ENCODE peak calls at places on chromosome 11, in four cellular contexts. One of them, this sample, is unnamed.

GRCh38 chr11:128725630-128726461 is 32.0 kb downstream of the FLI1 start:
- DNase-seq in left ventricle myocardium inferior: no peak
- DNase-seq in lower leg skin: no peak
- DNase-seq in CD8-positive, alpha-beta memory T cell: peak; percentile 88
- DNase-seq in this sample: peak; percentile 54

GRCh38 chr11:65274734-65275682 is 13.2 kb downstream of the POLA2 start:
- DNase-seq in left ventricle myocardium inferior: peak; percentile 60
- DNase-seq in lower leg skin: peak; percentile 77
- DNase-seq in CD8-positive, alpha-beta memory T cell: peak; percentile 16
- DNase-seq in this sample: peak; percentile 98

GRCh38 chr11:794766-795637 is 3.1 kb downstream of the SLC25A22 start:
- DNase-seq in left ventricle myocardium inferior: no peak
- DNase-seq in lower leg skin: no peak
- DNase-seq in CD8-positive, alpha-beta memory T cell: no peak
- DNase-seq in this sample: no peak

GRCh38 chr11:98740335-98740734 is 280.4 kb upstream of the CNTN5 start:
- DNase-seq in left ventricle myocardium inferior: no peak
- DNase-seq in lower leg skin: no peak
- DNase-seq in CD8-positive, alpha-beta memory T cell: no peak
- DNase-seq in this sample: no peak

GRCh38 chr11:1740786-1741530 is 9.4 kb downstream of the IFITM10 start:
- DNase-seq in left ventricle myocardium inferior: no peak
- DNase-seq in lower leg skin: no peak
- DNase-seq in CD8-positive, alpha-beta memory T cell: no peak
- DNase-seq in this sample: no peak

GRCh38 chr11:40274017-40274416 is 1185.4 kb downstream of the LRRC4C start:
- DNase-seq in left ventricle myocardium inferior: no peak
- DNase-seq in lower leg skin: no peak
- DNase-seq in CD8-positive, alpha-beta memory T cell: no peak
- DNase-seq in this sample: peak; percentile 56

GRCh38 chr11:77244277-77245014 is 57.0 kb downstream of the GDPD4 start:
- DNase-seq in left ventricle myocardium inferior: no peak
- DNase-seq in lower leg skin: no peak
- DNase-seq in CD8-positive, alpha-beta memory T cell: no peak
- DNase-seq in this sample: peak; percentile 71

GRCh38 chr11:19922689-19923035 is 210.0 kb downstream of the NAV2 start:
- DNase-seq in left ventricle myocardium inferior: no peak
- DNase-seq in lower leg skin: no peak
- DNase-seq in CD8-positive, alpha-beta memory T cell: no peak
- DNase-seq in this sample: no peak

GRCh38 chr11:99884750-99885149 is 802.3 kb upstream of the ARHGAP42 start:
- DNase-seq in left ventricle myocardium inferior: no peak
- DNase-seq in lower leg skin: no peak
- DNase-seq in CD8-positive, alpha-beta memory T cell: no peak
- DNase-seq in this sample: no peak

GRCh38 chr11:100630898-100631297 is 56.2 kb upstream of the ARHGAP42 start:
- DNase-seq in left ventricle myocardium inferior: no peak
- DNase-seq in lower leg skin: no peak
- DNase-seq in CD8-positive, alpha-beta memory T cell: no peak
- DNase-seq in this sample: peak; percentile 67

GRCh38 chr11:25515576-25515975 is 816.4 kb upstream of the ANO3 start:
- DNase-seq in left ventricle myocardium inferior: no peak
- DNase-seq in lower leg skin: no peak
- DNase-seq in CD8-positive, alpha-beta memory T cell: no peak
- DNase-seq in this sample: no peak

GRCh38 chr11:19849107-19849789 is 136.6 kb downstream of the NAV2 start:
- DNase-seq in left ventricle myocardium inferior: peak; percentile 25
- DNase-seq in lower leg skin: no peak
- DNase-seq in CD8-positive, alpha-beta memory T cell: no peak
- DNase-seq in this sample: peak; percentile 30

GRCh38 chr11:109040303-109040702 is 375.4 kb downstream of the DDX10 start:
- DNase-seq in left ventricle myocardium inferior: no peak
- DNase-seq in lower leg skin: no peak
- DNase-seq in CD8-positive, alpha-beta memory T cell: no peak
- DNase-seq in this sample: no peak

GRCh38 chr11:70631624-70632047 is 233.3 kb downstream of the CTTN start:
- DNase-seq in left ventricle myocardium inferior: no peak
- DNase-seq in lower leg skin: no peak
- DNase-seq in CD8-positive, alpha-beta memory T cell: no peak
- DNase-seq in this sample: no peak

GRCh38 chr11:17046690-17047089 is 30.8 kb downstream of the RPS13 start:
- DNase-seq in left ventricle myocardium inferior: no peak
- DNase-seq in lower leg skin: no peak
- DNase-seq in CD8-positive, alpha-beta memory T cell: no peak
- DNase-seq in this sample: no peak

GRCh38 chr11:73218106-73218829 is at the start of gene P2RY2:
- DNase-seq in left ventricle myocardium inferior: peak; percentile 88
- DNase-seq in lower leg skin: peak; percentile 47
- DNase-seq in CD8-positive, alpha-beta memory T cell: no peak
- DNase-seq in this sample: peak; percentile 15

GRCh38 chr11:77073328-77074001 is 6.7 kb downstream of the CAPN5 start:
- DNase-seq in left ventricle myocardium inferior: peak; percentile 83
- DNase-seq in lower leg skin: peak; percentile 83
- DNase-seq in CD8-positive, alpha-beta memory T cell: no peak
- DNase-seq in this sample: peak; percentile 98

DNA sequence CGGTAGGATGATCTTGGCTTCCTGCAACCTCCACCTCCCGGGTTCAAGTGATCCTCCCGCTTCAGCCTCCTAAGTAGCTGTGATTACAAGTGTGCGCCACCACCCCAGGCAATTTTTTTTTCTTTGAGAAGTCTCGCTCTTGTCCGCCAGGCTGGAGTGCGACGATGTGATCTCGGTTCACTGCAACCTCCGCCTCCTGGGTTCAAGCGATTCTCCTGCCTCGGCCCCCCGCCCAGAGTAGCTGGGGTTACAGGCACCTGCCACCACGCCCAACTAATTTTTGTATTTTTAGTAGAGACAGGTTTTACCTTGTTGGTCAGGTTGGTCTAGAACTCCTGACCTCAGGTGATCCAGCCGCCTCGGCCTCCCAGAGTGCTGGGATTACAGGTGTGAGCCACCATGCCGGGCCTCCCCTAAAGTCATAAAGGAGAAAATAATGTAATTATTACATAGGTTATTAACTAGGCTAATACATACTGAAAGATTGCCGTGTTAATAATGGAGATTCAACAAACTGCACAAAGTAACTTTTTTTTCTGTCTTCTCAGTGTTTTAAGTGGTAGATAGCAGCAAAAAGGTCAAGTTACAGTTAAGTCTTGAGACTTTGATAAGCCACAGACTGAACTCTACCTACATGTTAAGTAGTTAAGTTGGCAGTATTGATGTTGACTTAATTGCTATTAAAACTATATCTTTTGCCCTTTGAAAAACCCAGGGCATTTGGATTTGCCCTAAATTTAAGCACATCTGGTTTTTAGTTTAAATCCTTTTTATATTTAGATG is 3.9 kb downstream of the CAPRIN1 start:
- DNase-seq in left ventricle myocardium inferior: no peak
- DNase-seq in lower leg skin: no peak
- DNase-seq in CD8-positive, alpha-beta memory T cell: no peak
- DNase-seq in this sample: no peak
- H3K4me3 ChIP-seq in left ventricle myocardium inferior: no peak overlapping the region
- H3K4me3 ChIP-seq in lower leg skin: no peak overlapping the region
- H3K4me3 ChIP-seq in CD8-positive, alpha-beta memory T cell: peak overlapping the region; percentile 7
- H3K4me3 ChIP-seq in this sample: no peak overlapping the region

GRCh38 chr11:32991427-32991826 is 24.3 kb upstream of the DEPDC7 start:
- DNase-seq in left ventricle myocardium inferior: no peak
- DNase-seq in lower leg skin: no peak
- DNase-seq in CD8-positive, alpha-beta memory T cell: no peak
- DNase-seq in this sample: no peak
- H3K4me3 ChIP-seq in left ventricle myocardium inferior: no peak overlapping the region
- H3K4me3 ChIP-seq in lower leg skin: no peak overlapping the region
- H3K4me3 ChIP-seq in CD8-positive, alpha-beta memory T cell: no peak overlapping the region
- H3K4me3 ChIP-seq in this sample: no peak overlapping the region

GRCh38 chr11:94513091-94513490 is 830 bp downstream of the C11orf97 start:
- DNase-seq in left ventricle myocardium inferior: no peak
- DNase-seq in lower leg skin: no peak
- DNase-seq in CD8-positive, alpha-beta memory T cell: no peak
- DNase-seq in this sample: no peak
- H3K4me3 ChIP-seq in left ventricle myocardium inferior: no peak overlapping the region
- H3K4me3 ChIP-seq in lower leg skin: no peak overlapping the region
- H3K4me3 ChIP-seq in CD8-positive, alpha-beta memory T cell: no peak overlapping the region
- H3K4me3 ChIP-seq in this sample: no peak overlapping the region

GRCh38 chr11:96761451-96761850 is 371.6 kb downstream of the JRKL start:
- DNase-seq in left ventricle myocardium inferior: no peak
- DNase-seq in lower leg skin: no peak
- DNase-seq in CD8-positive, alpha-beta memory T cell: no peak
- DNase-seq in this sample: no peak
- H3K4me3 ChIP-seq in left ventricle myocardium inferior: no peak overlapping the region
- H3K4me3 ChIP-seq in lower leg skin: no peak overlapping the region
- H3K4me3 ChIP-seq in CD8-positive, alpha-beta memory T cell: no peak overlapping the region
- H3K4me3 ChIP-seq in this sample: no peak overlapping the region

GRCh38 chr11:10824888-10825287 is 16.2 kb upstream of the EIF4G2 start:
- DNase-seq in left ventricle myocardium inferior: no peak
- DNase-seq in lower leg skin: no peak
- DNase-seq in CD8-positive, alpha-beta memory T cell: no peak
- DNase-seq in this sample: no peak
- H3K4me3 ChIP-seq in left ventricle myocardium inferior: no peak overlapping the region
- H3K4me3 ChIP-seq in lower leg skin: no peak overlapping the region
- H3K4me3 ChIP-seq in CD8-positive, alpha-beta memory T cell: no peak overlapping the region
- H3K4me3 ChIP-seq in this sample: no peak overlapping the region

This sample was measured in choroid plexus epithelial cell.